ENCODE peak calls at places on chromosome 1, in nine cellular contexts. T is head of caudate nucleus; R is activated naive CD4-positive, alpha-beta T cell; J is EH; M is skeletal muscle cell; S is left lung; V is right cardiac atrium; W is WTC11; I is mucosa of gallbladder. O is an unnamed sample.

GRCh38 chr1:168520052-168520751 is 23.6 kb downstream of the XCL2 start:
- DNase-seq in M (no peak), I (no peak), V (no peak), S (no peak), R (no peak), W (peak), T (no peak), J (no peak), O (no peak)

GRCh38 chr1:46820560-46821060 is 21.8 kb downstream of the CYP4B1 start:
- DNase-seq in V (no peak), M (no peak), R (no peak), I (no peak), S (no peak), W (no peak), J (no peak), T (no peak), O (no peak)

GRCh38 chr1:242245255-242245654 is 246.4 kb upstream of the MAP1LC3C start:
- DNase-seq in I (no peak), V (no peak), R (no peak), T (peak), W (peak), J (no peak), S (no peak), M (no peak), O (no peak)

GRCh38 chr1:158177705-158178450 is 2.8 kb upstream of the CD1D start:
- DNase-seq in M (peak), R (no peak), T (peak), I (peak), V (peak), W (peak), S (peak), J (peak), O (peak)

GRCh38 chr1:193104496-193104905 is 713 bp downstream of the GLRX2 start:
- DNase-seq in I (peak), T (peak), W (peak), V (peak), J (peak), S (peak), R (no peak), M (no peak), O (peak)

GRCh38 chr1:208988811-208989222 is 594.7 kb upstream of the CAMK1G start:
- DNase-seq in T (no peak), S (no peak), V (no peak), W (no peak), J (peak), M (peak), R (no peak), I (peak), O (no peak)

GRCh38 chr1:194289569-194290266 is 1103.3 kb upstream of the B3GALT2 start:
- DNase-seq in I (no peak), J (no peak), V (no peak), W (no peak), S (no peak), M (no peak), T (no peak), R (peak), O (no peak)

GRCh38 chr1:101086783-101087182 is 61.2 kb upstream of the DPH5 start:
- DNase-seq in I (no peak), T (no peak), W (no peak), M (no peak), S (no peak), R (no peak), V (no peak), J (no peak), O (no peak)